ENCODE peak calls at places on chromosome 13, in six cellular contexts. M is lower lobe of right lung; A is adrenal gland; P is AG08395; G is heart right ventricle; B is activated T-helper 1 cell treated with anti-CD3 and anti-CD28 coated beads, Interleukin-12 subunit alpha, Interleukin-12 subunit beta, Interleukin-2, Interleukin-4 antibody, amounts not matched to agents 30 ng/mL and 10 ng/mL and 1 ng/mL, durations not matched to agents 14 hours and 24 hours and 36 hours. Z is an unnamed sample.

GRCh38 chr13:88919970-88920628 is 1248.9 kb downstream of the SLITRK5 start:
- DNase-seq in B (peak; percentile 50), M (no peak), P (no peak), A (no peak), G (no peak), Z (no peak)

GRCh38 chr13:43787998-43788397 is 1.2 kb upstream of the ENOX1 start:
- DNase-seq in G (no peak), P (peak; percentile 58), A (no peak), M (no peak), B (no peak), Z (no peak)

GRCh38 chr13:98206946-98207345 is 29.9 kb upstream of the RNF113B start:
- DNase-seq in P (peak; percentile 78), M (no peak), A (no peak), B (no peak), G (no peak), Z (no peak)

GRCh38 chr13:113562866-113563265 is 21.7 kb upstream of the TFDP1 start:
- DNase-seq in B (no peak), A (no peak), G (no peak), M (peak; percentile 9), P (no peak), Z (no peak)

GRCh38 chr13:106241974-106242373 is 293.5 kb downstream of the EFNB2 start:
- DNase-seq in M (no peak), A (no peak), G (no peak), B (no peak), P (peak; percentile 6), Z (no peak)

GRCh38 chr13:105452895-105453294 is 1082.6 kb downstream of the EFNB2 start:
- DNase-seq in P (no peak), M (no peak), G (no peak), A (no peak), B (no peak), Z (no peak)

GRCh38 chr13:83546476-83546875 is 335.8 kb downstream of the SLITRK1 start:
- DNase-seq in A (no peak), B (no peak), M (no peak), G (no peak), P (no peak), Z (no peak)

GRCh38 chr13:38954291-38954690 is 36.3 kb downstream of the STOML3 start:
- DNase-seq in P (no peak), G (no peak), B (no peak), M (no peak), A (no peak), Z (no peak)

GRCh38 chr13:33377825-33378224 is 92.3 kb upstream of the STARD13 start:
- DNase-seq in B (no peak), P (no peak), A (no peak), G (no peak), M (no peak), Z (no peak)

GRCh38 chr13:85535306-85535705 is 263.9 kb downstream of the SLITRK6 start:
- DNase-seq in A (no peak), P (no peak), M (no peak), G (no peak), B (no peak), Z (no peak)

GRCh38 chr13:34162545-34162936 is 344.6 kb downstream of the RFC3 start:
- DNase-seq in A (no peak), P (peak; percentile 43), G (no peak), M (no peak), B (no peak), Z (no peak)

GRCh38 chr13:111664060-111664459 is 343.6 kb downstream of the TEX29 start:
- DNase-seq in M (no peak), G (no peak), B (no peak), P (no peak), A (no peak), Z (no peak)

GRCh38 chr13:111267205-111267604 is 53.2 kb upstream of the TEX29 start:
- DNase-seq in M (no peak), P (no peak), A (no peak), G (no peak), B (no peak), Z (peak; percentile 84)

GRCh38 chr13:61144301-61144700 is 271.3 kb downstream of the PCDH20 start:
- DNase-seq in P (no peak), M (no peak), B (no peak), G (no peak), A (no peak), Z (no peak)

GRCh38 chr13:61432029-61432428 is 16.4 kb upstream of the PCDH20 start:
- DNase-seq in G (no peak), B (no peak), A (no peak), M (no peak), P (no peak), Z (no peak)

Z was measured in DMS79.